ENCODE peak calls at places on chromosomes 3 and 15, in seven cellular contexts. Y is HCT116, I is GM12878, A is SK-N-SH, E is HepG2, F is H1, N is K562. U is an unnamed sample.

GRCh38 chr3:174417568-174417967 is 441.6 kb upstream of the NAALADL2 start:
- DNase-seq in N (no peak), Y (no peak), E (no peak), A (no peak), I (no peak), F (no peak), U (no peak)

GRCh38 chr3:10173095-10173925 is 8.6 kb downstream of the IRAK2 start:
- DNase-seq in I (no peak), F (no peak), E (no peak), N (peak; percentile 70), A (no peak), Y (no peak), U (no peak)

GRCh38 chr3:112357888-112358287 is 24.9 kb downstream of the CD200 start:
- DNase-seq in N (no peak), I (no peak), E (no peak), A (no peak), Y (no peak), F (no peak), U (no peak)

GRCh38 chr3:35417080-35417479 is 222.2 kb upstream of the ARPP21 start:
- DNase-seq in Y (no peak), F (no peak), A (no peak), N (no peak), E (no peak), I (no peak), U (no peak)

GRCh38 chr15:64851503-64851840 is 9.8 kb downstream of the PLEKHO2 start:
- DNase-seq in A (no peak), Y (no peak), I (no peak), F (no peak), N (no peak), E (no peak), U (no peak)

GRCh38 chr15:101131489-101132389 is 120.1 kb downstream of the CHSY1 start:
- DNase-seq in E (no peak), I (no peak), F (no peak), Y (no peak), N (no peak), A (no peak), U (no peak)

GRCh38 chr3:114221165-114221880 is 16.1 kb downstream of the ZNF80 start:
- DNase-seq in Y (no peak), A (no peak), E (no peak), F (no peak), N (no peak), I (no peak), U (no peak)

GRCh38 chr3:170425491-170426239 is 7.0 kb downstream of the CLDN11 start:
- DNase-seq in E (peak; percentile 97), I (no peak), A (peak; percentile 44), F (no peak), Y (no peak), N (peak; percentile 58), U (no peak)

GRCh38 chr3:11115548-11115947 is 38.7 kb upstream of the HRH1 start:
- DNase-seq in E (no peak), A (no peak), F (no peak), I (no peak), N (no peak), Y (no peak), U (no peak)

GRCh38 chr15:100727291-100727851 is 125.0 kb downstream of the ASB7 start:
- DNase-seq in I (no peak), F (peak; percentile 38), Y (no peak), E (no peak), A (peak; percentile 3), N (no peak), U (no peak)

GRCh38 chr15:96349034-96349932 is 18.8 kb downstream of the NR2F2 start:
- DNase-seq in N (no peak), I (no peak), A (no peak), E (no peak), Y (no peak), F (no peak), U (no peak)

GRCh38 chr3:61172684-61173083 is 78.6 kb downstream of the FHIT start:
- DNase-seq in E (peak; percentile 6), I (no peak), Y (no peak), A (no peak), N (no peak), F (peak; percentile 57), U (no peak)

DNA sequence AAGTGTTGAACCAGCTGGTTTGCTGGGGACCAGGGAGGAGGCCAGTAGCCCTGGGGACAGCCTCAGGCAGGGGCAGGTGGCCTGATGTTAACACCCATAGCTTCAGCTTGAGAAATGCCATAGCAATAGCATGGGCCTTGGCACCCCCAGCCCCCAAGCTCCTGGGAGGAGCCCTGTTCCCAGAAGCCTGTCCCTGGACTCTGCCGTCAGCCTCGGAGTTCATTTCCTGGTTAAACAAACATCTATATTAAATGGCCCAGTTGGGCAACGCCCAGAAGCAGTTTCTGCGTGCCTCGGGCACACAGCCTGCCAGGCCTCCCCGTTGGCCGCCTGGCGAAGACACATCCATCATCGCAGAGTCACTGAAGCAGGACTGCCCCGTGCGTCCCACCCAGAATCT is 58.2 kb downstream of the FGD5 start:
- DNase-seq in N (no peak), I (no peak), F (no peak), Y (no peak), E (no peak), A (peak; percentile 34), U (peak; percentile 83)
- TF ChIP-seq JUND in N (no peak), I (no peak), F (no peak), Y (no peak), E (no peak), A (no peak), U (no peak)

GRCh38 chr3:194313642-194314430 is 37.3 kb downstream of the CPN2 start:
- DNase-seq in F (no peak), Y (no peak), I (no peak), N (no peak), A (peak; percentile 67), E (no peak), U (peak; percentile 65)
- TF ChIP-seq JUND in F (no peak), Y (no peak), I (no peak), N (no peak), A (no peak), E (no peak), U (no peak)

GRCh38 chr3:52339612-52340011 is 23.5 kb downstream of the DNAH1 start:
- DNase-seq in Y (peak; percentile 86), I (peak; percentile 34), A (peak; percentile 68), F (no peak), N (peak; percentile 42), E (peak; percentile 85), U (peak; percentile 50)
- TF ChIP-seq JUND in Y (peak; percentile 14), I (no peak), A (no peak), F (no peak), N (no peak), E (no peak), U (no peak)

GRCh38 chr15:47652213-47652852 is 65.0 kb upstream of the SEMA6D start:
- DNase-seq in I (no peak), N (no peak), F (no peak), Y (no peak), E (no peak), A (no peak), U (no peak)
- TF ChIP-seq JUND in I (no peak), N (no peak), F (no peak), Y (no peak), E (no peak), A (no peak), U (no peak)

GRCh38 chr3:178369006-178369405 is 167.2 kb upstream of the KCNMB2 start:
- DNase-seq in Y (no peak), N (no peak), F (no peak), A (no peak), I (no peak), E (no peak), U (no peak)

GRCh38 chr3:178370387-178370786 is 165.8 kb upstream of the KCNMB2 start:
- DNase-seq in Y (no peak), N (no peak), F (no peak), E (no peak), A (no peak), I (no peak), U (no peak)

GRCh38 chr3:178369811-178370210 is 166.4 kb upstream of the KCNMB2 start:
- DNase-seq in F (no peak), E (no peak), N (no peak), I (no peak), A (no peak), Y (no peak), U (no peak)

GRCh38 chr3:178367817-178368617 is 168.2 kb upstream of the KCNMB2 start:
- DNase-seq in F (no peak), I (no peak), N (no peak), E (no peak), Y (no peak), A (no peak), U (no peak)
- TF ChIP-seq JUND in F (no peak), I (no peak), N (no peak), E (no peak), Y (no peak), A (no peak), U (no peak)

DNA sequence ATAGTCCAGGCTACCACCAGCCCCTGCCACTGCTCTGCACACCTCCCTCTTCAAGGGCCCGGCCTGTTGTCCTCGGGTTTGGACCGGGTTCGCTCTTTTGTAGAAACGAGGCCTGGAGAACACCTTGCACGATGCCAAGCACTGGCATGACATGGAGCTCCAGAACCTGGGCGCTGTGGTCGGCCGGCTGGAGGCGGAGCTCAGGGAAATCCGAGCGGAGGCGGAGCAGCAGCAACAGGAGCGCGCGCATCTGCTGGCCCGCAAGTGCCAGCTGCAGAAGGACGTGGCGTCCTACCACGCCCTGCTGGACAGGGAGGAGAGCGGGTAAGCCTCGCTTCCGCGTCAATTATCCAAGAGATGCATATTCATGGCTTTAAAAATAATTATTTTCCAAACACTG is 72.4 kb downstream of the BFSP2 start:
- DNase-seq in I (no peak), F (peak; percentile 62), E (no peak), N (no peak), Y (no peak), A (no peak), U (no peak)
- TF ChIP-seq JUND in I (no peak), F (no peak), E (no peak), N (no peak), Y (no peak), A (no peak), U (no peak)

GRCh38 chr3:138972941-138973340 is 25.9 kb downstream of the FOXL2NB start:
- DNase-seq in Y (no peak), E (no peak), N (no peak), A (no peak), F (peak; percentile 20), I (no peak), U (no peak)
- TF ChIP-seq JUND in Y (no peak), E (no peak), N (no peak), A (no peak), F (no peak), I (no peak), U (no peak)

GRCh38 chr15:31615643-31616415 is 289.2 kb downstream of the KLF13 start:
- DNase-seq in I (no peak), Y (no peak), E (no peak), A (no peak), F (no peak), N (no peak), U (no peak)
- TF ChIP-seq JUND in I (no peak), Y (no peak), E (no peak), A (no peak), F (no peak), N (no peak), U (no peak)

U was measured in T47D.